ENCODE peak calls at places on chromosomes 13 and 19, in nine cellular contexts. K, I, H, F, G, Q, D, N and Z are unnamed samples.

GRCh38 chr13:51999525-51999924 is 11.7 kb downstream of the ATP7B start:
- DNase-seq in K (peak), I (no peak), H (no peak), F (no peak), G (no peak), Q (no peak), D (no peak), N (no peak), Z (peak)

GRCh38 chr13:104571161-104571889 is 1505.1 kb upstream of the SLC10A2 start:
- DNase-seq in K (peak), I (peak), H (peak), F (no peak), G (peak), Q (peak), D (peak), N (no peak), Z (peak)

GRCh38 chr19:37412700-37413099 is 41.8 kb downstream of the ZNF527 start:
- DNase-seq in K (no peak), I (no peak), H (no peak), F (no peak), G (no peak), Q (no peak), D (no peak), N (no peak), Z (no peak)

GRCh38 chr13:61852116-61852515 is 436.5 kb upstream of the PCDH20 start:
- DNase-seq in K (no peak), I (no peak), H (no peak), F (no peak), G (no peak), Q (no peak), D (no peak), N (no peak), Z (no peak)

GRCh38 chr13:20340759-20341161 is 108.6 kb upstream of the GJB6 start:
- DNase-seq in K (peak), I (peak), H (peak), F (no peak), G (no peak), Q (no peak), D (no peak), N (no peak), Z (no peak)

GRCh38 chr13:99125335-99125915 is 75.2 kb upstream of the UBAC2 start:
- DNase-seq in K (no peak), I (no peak), H (no peak), F (no peak), G (no peak), Q (no peak), D (no peak), N (no peak), Z (no peak)

GRCh38 chr19:13707901-13708300 is 56.4 kb upstream of the MRI1 start:
- DNase-seq in K (no peak), I (no peak), H (no peak), F (no peak), G (no peak), Q (no peak), D (peak), N (no peak), Z (no peak)

GRCh38 chr13:20550799-20551198 is 16.2 kb upstream of the IFT88 start:
- DNase-seq in K (no peak), I (no peak), H (peak), F (no peak), G (peak), Q (no peak), D (no peak), N (no peak), Z (no peak)

GRCh38 chr13:70171151-70171550 is 62.9 kb upstream of the KLHL1 start:
- DNase-seq in K (no peak), I (no peak), H (no peak), F (no peak), G (no peak), Q (no peak), D (no peak), N (no peak), Z (no peak)

GRCh38 chr19:31528261-31528660 is 179.0 kb upstream of the TSHZ3 start:
- DNase-seq in K (no peak), I (no peak), H (no peak), F (no peak), G (no peak), Q (no peak), D (no peak), N (no peak), Z (no peak)

GRCh38 chr13:107518292-107518691 is 697.0 kb downstream of the LIG4 start:
- DNase-seq in K (no peak), I (peak), H (peak), F (no peak), G (peak), Q (peak), D (no peak), N (no peak), Z (no peak)

GRCh38 chr13:23952796-23953195 is 55.5 kb upstream of the C1QTNF9B start:
- DNase-seq in K (no peak), I (no peak), H (no peak), F (no peak), G (no peak), Q (no peak), D (no peak), N (no peak), Z (no peak)

GRCh38 chr19:6753178-6754031 is 13.8 kb downstream of the SH2D3A start:
- DNase-seq in K (no peak), I (peak), H (peak), F (peak), G (peak), Q (peak), D (no peak), N (peak), Z (peak)

GRCh38 chr13:40271931-40272775 is 394.3 kb downstream of the FOXO1 start:
- DNase-seq in K (no peak), I (peak), H (peak), F (no peak), G (peak), Q (no peak), D (no peak), N (peak), Z (peak)

GRCh38 chr19:35264281-35265125 is 4.3 kb upstream of the USF2 start:
- DNase-seq in K (peak), I (no peak), H (no peak), F (no peak), G (no peak), Q (no peak), D (no peak), N (no peak), Z (peak)